ENCODE peak calls at places on chromosomes 12 and 14, in four cellular contexts. One of them, this sample, is unnamed.

GRCh38 chr12:133235401-133236112 is at the start of gene ANHX:
- DNase-seq in lung: peak; percentile 17
- DNase-seq in tibial artery: no peak
- DNase-seq in lower lobe of right lung: no peak
- DNase-seq in this sample: no peak

GRCh38 chr12:131908082-131908715 is 13.8 kb downstream of the ULK1 start:
- DNase-seq in lung: no peak
- DNase-seq in tibial artery: peak; percentile 17
- DNase-seq in lower lobe of right lung: no peak
- DNase-seq in this sample: peak; percentile 12

GRCh38 chr12:55572168-55572567 is at the start of gene OR2AP1:
- DNase-seq in lung: no peak
- DNase-seq in tibial artery: no peak
- DNase-seq in lower lobe of right lung: no peak
- DNase-seq in this sample: no peak

GRCh38 chr14:97719931-97720330 is 922.7 kb downstream of the VRK1 start:
- DNase-seq in lung: no peak
- DNase-seq in tibial artery: no peak
- DNase-seq in lower lobe of right lung: no peak
- DNase-seq in this sample: no peak

GRCh38 chr12:116604883-116605641 is 45.9 kb downstream of the MAP1LC3B2 start:
- DNase-seq in lung: no peak
- DNase-seq in tibial artery: no peak
- DNase-seq in lower lobe of right lung: no peak
- DNase-seq in this sample: no peak

GRCh38 chr12:124703852-124704251 is 136.4 kb upstream of the NCOR2 start:
- DNase-seq in lung: no peak
- DNase-seq in tibial artery: no peak
- DNase-seq in lower lobe of right lung: peak; percentile 81
- DNase-seq in this sample: no peak

GRCh38 chr14:33026850-33027420 is 88.3 kb downstream of the NPAS3 start:
- DNase-seq in lung: no peak
- DNase-seq in tibial artery: no peak
- DNase-seq in lower lobe of right lung: no peak
- DNase-seq in this sample: no peak

GRCh38 chr14:20427231-20428009 is 8.5 kb downstream of the KLHL33 start:
- DNase-seq in lung: no peak
- DNase-seq in tibial artery: no peak
- DNase-seq in lower lobe of right lung: no peak
- DNase-seq in this sample: no peak

GRCh38 chr14:59918824-59919581 is 941 bp upstream of the LRRC9 start:
- DNase-seq in lung: no peak
- DNase-seq in tibial artery: no peak
- DNase-seq in lower lobe of right lung: peak; percentile 49
- DNase-seq in this sample: peak; percentile 35

GRCh38 chr14:77243853-77244252 is 27.2 kb downstream of the NGB start:
- DNase-seq in lung: no peak
- DNase-seq in tibial artery: no peak
- DNase-seq in lower lobe of right lung: no peak
- DNase-seq in this sample: no peak

GRCh38 chr14:45426685-45427282 is 173.8 kb upstream of the MIS18BP1 start:
- DNase-seq in lung: no peak
- DNase-seq in tibial artery: no peak
- DNase-seq in lower lobe of right lung: no peak
- DNase-seq in this sample: peak; percentile 20

GRCh38 chr14:102592969-102593840 is 756 bp downstream of the RCOR1 start:
- DNase-seq in lung: peak; percentile 43
- DNase-seq in tibial artery: peak; percentile 35
- DNase-seq in lower lobe of right lung: peak; percentile 72
- DNase-seq in this sample: peak; percentile 61

GRCh38 chr14:95697764-95698163 is 11.5 kb downstream of the TCL1B start:
- DNase-seq in lung: no peak
- DNase-seq in tibial artery: no peak
- DNase-seq in lower lobe of right lung: no peak
- DNase-seq in this sample: no peak

GRCh38 chr14:103519043-103519836 is 3.4 kb downstream of the CKB start:
- DNase-seq in lung: no peak
- DNase-seq in tibial artery: no peak
- DNase-seq in lower lobe of right lung: peak; percentile 45
- DNase-seq in this sample: no peak

GRCh38 chr12:120754792-120755191 is 29.2 kb downstream of the ACADS start:
- DNase-seq in lung: no peak
- DNase-seq in tibial artery: no peak
- DNase-seq in lower lobe of right lung: no peak
- DNase-seq in this sample: no peak

GRCh38 chr12:118126119-118126757 is 9.7 kb upstream of the PEBP1 start:
- DNase-seq in lung: peak; percentile 75
- DNase-seq in tibial artery: no peak
- DNase-seq in lower lobe of right lung: peak; percentile 74
- DNase-seq in this sample: peak; percentile 97

DNA sequence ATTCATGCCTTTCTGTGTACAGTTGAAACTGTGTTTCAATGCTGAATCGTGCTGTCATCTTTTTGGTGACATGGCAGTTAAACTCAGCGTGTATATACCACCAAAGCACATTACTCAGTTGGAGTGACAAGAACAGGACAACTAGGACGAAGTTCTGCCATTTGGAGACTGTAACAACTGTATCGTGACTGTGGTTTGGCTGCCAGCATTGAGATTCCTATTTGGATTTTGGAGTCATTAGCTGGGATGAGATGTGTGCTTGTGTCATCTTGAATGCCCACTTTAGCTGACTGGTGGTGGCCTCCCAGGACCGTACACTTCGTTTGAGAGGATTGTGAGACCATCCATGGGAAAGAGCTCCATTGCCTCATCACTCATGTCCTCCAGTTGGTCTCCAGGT is 42.9 kb downstream of the FBXL14 start:
- DNase-seq in lung: no peak
- DNase-seq in tibial artery: no peak
- DNase-seq in lower lobe of right lung: no peak
- DNase-seq in this sample: no peak
- H3K4me1 ChIP-seq in lung: no peaks in the 10 kb centered on the region
- H3K4me1 ChIP-seq in tibial artery: no peaks in the 10 kb centered on the region
- H3K4me1 ChIP-seq in lower lobe of right lung: no peaks in the 10 kb centered on the region
- H3K4me1 ChIP-seq in this sample: no peaks in the 10 kb centered on the region

DNA sequence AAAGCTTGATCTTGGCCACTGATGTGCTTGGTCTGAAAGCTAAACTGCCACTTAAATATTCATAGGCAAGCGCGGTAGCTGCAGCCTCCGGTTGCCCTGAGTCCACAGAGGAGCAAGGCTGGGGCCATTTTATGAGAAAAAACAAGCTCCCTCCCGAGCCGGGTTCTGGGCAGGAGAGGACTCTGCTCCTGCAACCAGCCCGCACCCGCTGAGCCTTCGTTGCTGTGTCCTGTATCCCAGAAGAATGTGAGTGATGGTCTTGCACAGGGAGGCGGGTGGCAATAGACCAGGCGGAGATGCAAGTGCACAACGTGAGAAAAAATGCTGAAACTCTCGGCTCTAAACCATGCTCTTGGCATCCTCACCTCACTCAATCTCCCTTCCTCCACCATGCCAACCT is 57.5 kb downstream of the RIMBP2 start:
- DNase-seq in lung: no peak
- DNase-seq in tibial artery: no peak
- DNase-seq in lower lobe of right lung: no peak
- DNase-seq in this sample: no peak
- TF ChIP-seq CTCF in lung: no peak
- TF ChIP-seq CTCF in tibial artery: no peak
- TF ChIP-seq CTCF in lower lobe of right lung: no peak
- TF ChIP-seq CTCF in this sample: no peak

GRCh38 chr14:66351310-66351709 is 134.9 kb upstream of the CCDC196 start:
- DNase-seq in lung: no peak
- DNase-seq in tibial artery: no peak
- DNase-seq in lower lobe of right lung: no peak
- DNase-seq in this sample: no peak
- H3K4me1 ChIP-seq in lung: no peaks in the 10 kb centered on the region
- H3K4me1 ChIP-seq in tibial artery: no peaks in the 10 kb centered on the region
- H3K4me1 ChIP-seq in lower lobe of right lung: no peaks in the 10 kb centered on the region
- H3K4me1 ChIP-seq in this sample: no peaks in the 10 kb centered on the region

GRCh38 chr14:86221000-86221399 is 691.1 kb downstream of the FLRT2 start:
- DNase-seq in lung: no peak
- DNase-seq in tibial artery: no peak
- DNase-seq in lower lobe of right lung: no peak
- DNase-seq in this sample: no peak

GRCh38 chr14:86221755-86222154 is 691.8 kb downstream of the FLRT2 start:
- DNase-seq in lung: no peak
- DNase-seq in tibial artery: no peak
- DNase-seq in lower lobe of right lung: no peak
- DNase-seq in this sample: no peak

DNA sequence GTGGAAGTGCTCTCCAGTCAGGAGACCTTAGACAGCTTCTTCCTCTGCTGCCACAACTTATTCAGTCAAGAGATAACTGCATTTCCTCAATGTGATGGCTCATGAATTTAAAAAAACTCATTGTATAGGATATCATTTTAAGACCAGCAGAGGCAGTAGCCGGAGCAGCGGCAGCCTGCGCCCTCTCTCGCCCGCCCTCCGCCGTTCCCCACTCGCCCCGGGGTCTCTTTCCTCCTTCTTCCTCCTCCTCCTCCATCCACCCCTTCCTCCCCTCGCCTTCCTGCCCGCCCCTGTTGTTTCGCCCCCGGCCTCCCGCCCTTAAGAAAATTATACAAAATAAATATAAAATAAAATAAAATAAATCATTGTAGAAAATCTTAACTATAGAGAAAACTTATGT is 687.6 kb downstream of the FLRT2 start:
- DNase-seq in lung: no peak
- DNase-seq in tibial artery: no peak
- DNase-seq in lower lobe of right lung: no peak
- DNase-seq in this sample: no peak
- TF ChIP-seq CTCF in lung: no peak
- TF ChIP-seq CTCF in tibial artery: no peak
- TF ChIP-seq CTCF in lower lobe of right lung: no peak
- TF ChIP-seq CTCF in this sample: no peak